ENCODE peak calls at places on chromosomes 5 and 9, in four cellular contexts. One of them, this sample, is unnamed.

GRCh38 chr5:91224459-91224858 is 158.7 kb downstream of the ARRDC3 start:
- DNase-seq in DND-41: no peak
- DNase-seq in endothelial cell of umbilical vein: no peak
- DNase-seq in upper lobe of right lung: no peak
- DNase-seq in this sample: no peak

GRCh38 chr5:61811052-61811451 is 479.0 kb downstream of the ZSWIM6 start:
- DNase-seq in DND-41: no peak
- DNase-seq in endothelial cell of umbilical vein: no peak
- DNase-seq in upper lobe of right lung: no peak
- DNase-seq in this sample: no peak

GRCh38 chr5:82858453-82859043 is 218.6 kb downstream of the TMEM167A start:
- DNase-seq in DND-41: no peak
- DNase-seq in endothelial cell of umbilical vein: no peak
- DNase-seq in upper lobe of right lung: no peak
- DNase-seq in this sample: no peak

GRCh38 chr5:35852084-35852734 is 4.5 kb upstream of the IL7R start:
- DNase-seq in DND-41: peak
- DNase-seq in endothelial cell of umbilical vein: no peak
- DNase-seq in upper lobe of right lung: no peak
- DNase-seq in this sample: no peak

GRCh38 chr9:124771867-124772621 is 933 bp upstream of the NR6A1 start:
- DNase-seq in DND-41: peak
- DNase-seq in endothelial cell of umbilical vein: peak
- DNase-seq in upper lobe of right lung: peak
- DNase-seq in this sample: no peak

GRCh38 chr5:2260211-2260985 is 377.7 kb upstream of the IRX4 start:
- DNase-seq in DND-41: no peak
- DNase-seq in endothelial cell of umbilical vein: no peak
- DNase-seq in upper lobe of right lung: peak
- DNase-seq in this sample: no peak

GRCh38 chr9:37197158-37198033 is 77.0 kb downstream of the ZCCHC7 start:
- DNase-seq in DND-41: peak
- DNase-seq in endothelial cell of umbilical vein: peak
- DNase-seq in upper lobe of right lung: no peak
- DNase-seq in this sample: no peak

GRCh38 chr9:138014570-138014958 is 137.0 kb downstream of the CACNA1B start:
- DNase-seq in DND-41: no peak
- DNase-seq in endothelial cell of umbilical vein: no peak
- DNase-seq in upper lobe of right lung: no peak
- DNase-seq in this sample: no peak

GRCh38 chr5:73120222-73121108 is at the start of gene TMEM171:
- DNase-seq in DND-41: no peak
- DNase-seq in endothelial cell of umbilical vein: peak
- DNase-seq in upper lobe of right lung: peak
- DNase-seq in this sample: peak

GRCh38 chr9:9318959-9319505 is 1293.8 kb downstream of the PTPRD start:
- DNase-seq in DND-41: no peak
- DNase-seq in endothelial cell of umbilical vein: no peak
- DNase-seq in upper lobe of right lung: no peak
- DNase-seq in this sample: no peak

GRCh38 chr5:65800775-65801174 is 78.8 kb downstream of the NLN start:
- DNase-seq in DND-41: no peak
- DNase-seq in endothelial cell of umbilical vein: no peak
- DNase-seq in upper lobe of right lung: no peak
- DNase-seq in this sample: no peak

GRCh38 chr5:95526871-95527270 is 27.9 kb downstream of the SKIC3 start:
- DNase-seq in DND-41: no peak
- DNase-seq in endothelial cell of umbilical vein: no peak
- DNase-seq in upper lobe of right lung: no peak
- DNase-seq in this sample: no peak

GRCh38 chr9:93033541-93033940 is 25.0 kb upstream of the SUSD3 start:
- DNase-seq in DND-41: no peak
- DNase-seq in endothelial cell of umbilical vein: no peak
- DNase-seq in upper lobe of right lung: no peak
- DNase-seq in this sample: no peak

GRCh38 chr5:58064799-58065198 is 395.1 kb downstream of the PLK2 start:
- DNase-seq in DND-41: no peak
- DNase-seq in endothelial cell of umbilical vein: no peak
- DNase-seq in upper lobe of right lung: no peak
- DNase-seq in this sample: no peak

GRCh38 chr5:58066076-58066475 is 393.8 kb downstream of the PLK2 start:
- DNase-seq in DND-41: no peak
- DNase-seq in endothelial cell of umbilical vein: no peak
- DNase-seq in upper lobe of right lung: no peak
- DNase-seq in this sample: no peak

GRCh38 chr5:58057324-58057723 is 402.6 kb downstream of the PLK2 start:
- DNase-seq in DND-41: no peak
- DNase-seq in endothelial cell of umbilical vein: no peak
- DNase-seq in upper lobe of right lung: no peak
- DNase-seq in this sample: no peak

GRCh38 chr5:58056546-58056945 is 403.3 kb downstream of the PLK2 start:
- DNase-seq in DND-41: no peak
- DNase-seq in endothelial cell of umbilical vein: peak
- DNase-seq in upper lobe of right lung: no peak
- DNase-seq in this sample: no peak

GRCh38 chr5:58060971-58061370 is 398.9 kb downstream of the PLK2 start:
- DNase-seq in DND-41: no peak
- DNase-seq in endothelial cell of umbilical vein: no peak
- DNase-seq in upper lobe of right lung: no peak
- DNase-seq in this sample: no peak
- H3K27ac ChIP-seq in DND-41: no peak
- H3K27ac ChIP-seq in endothelial cell of umbilical vein: no peak
- H3K27ac ChIP-seq in upper lobe of right lung: no peak
- H3K27ac ChIP-seq in this sample: no peak

DNA sequence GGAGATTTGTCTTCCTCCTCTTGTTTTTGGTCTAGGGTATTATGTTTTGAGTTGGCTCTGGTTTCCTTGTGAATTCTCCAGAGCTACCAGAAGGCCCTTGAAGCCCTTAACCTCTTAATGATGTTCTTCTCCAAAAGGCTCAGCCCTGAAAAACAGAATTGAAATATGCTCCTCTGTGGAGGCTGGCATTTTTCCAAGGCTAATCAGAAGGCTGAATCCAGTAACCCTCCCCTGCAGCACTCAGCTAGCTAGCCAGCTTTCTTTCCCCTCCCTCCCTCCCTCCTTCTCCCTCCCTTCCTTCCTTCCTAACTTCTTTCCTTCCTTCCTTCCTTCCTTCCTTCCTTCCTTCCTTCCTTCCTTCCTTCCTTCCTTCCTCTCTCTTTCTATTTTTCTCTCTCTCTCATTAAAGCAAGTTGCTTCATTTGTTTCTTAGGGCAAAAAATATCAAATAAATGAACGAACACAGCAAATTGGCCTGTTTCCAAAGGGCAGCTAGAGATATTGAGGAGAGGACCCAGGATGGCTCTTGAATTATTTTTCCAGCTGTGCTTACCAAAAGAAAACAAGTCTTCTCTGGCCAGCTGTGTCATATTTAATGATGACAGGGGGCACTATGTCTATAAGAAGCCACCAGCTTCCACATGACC is 38.7 kb downstream of the JAKMIP2 start:
- DNase-seq in DND-41: no peak
- DNase-seq in endothelial cell of umbilical vein: no peak
- DNase-seq in upper lobe of right lung: no peak
- DNase-seq in this sample: no peak
- H3K27ac ChIP-seq in DND-41: no peak
- H3K27ac ChIP-seq in endothelial cell of umbilical vein: no peak
- H3K27ac ChIP-seq in upper lobe of right lung: no peak
- H3K27ac ChIP-seq in this sample: no peak

DNA sequence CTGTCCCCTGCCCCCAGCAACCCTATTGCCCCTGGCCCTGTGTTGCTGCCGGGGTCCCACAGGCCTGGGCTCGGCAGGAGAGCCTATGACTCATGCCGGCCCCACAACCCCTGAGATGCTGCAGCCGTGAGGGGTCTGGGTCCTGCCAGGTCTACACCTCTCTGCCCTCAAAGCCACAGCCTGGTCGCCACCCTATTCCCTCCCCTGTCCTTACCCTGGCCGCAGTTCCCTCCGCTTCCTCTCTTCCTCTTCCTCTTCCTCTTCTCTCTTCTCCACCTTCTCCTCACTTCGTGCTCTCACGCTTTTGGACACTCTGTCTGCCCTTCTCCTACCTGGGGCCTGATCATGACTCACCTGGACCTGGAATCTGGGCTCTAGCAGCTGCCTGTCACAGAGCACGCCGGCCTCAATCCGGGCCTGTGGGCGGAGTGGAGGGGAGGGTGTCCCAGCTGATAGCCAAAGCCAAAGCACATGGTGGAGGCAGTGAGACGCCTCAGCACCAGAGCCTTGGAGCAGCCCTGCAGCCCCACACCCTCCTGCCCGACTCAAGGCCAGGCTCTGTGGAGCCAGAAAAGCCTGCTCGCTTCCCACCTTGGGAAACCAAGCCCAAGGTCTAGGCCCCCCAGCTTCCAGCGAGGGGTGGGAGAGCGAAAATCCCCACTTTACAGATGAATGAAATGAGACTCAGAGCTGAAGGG is 26.8 kb upstream of the CSF1R start:
- DNase-seq in DND-41: no peak
- DNase-seq in endothelial cell of umbilical vein: no peak
- DNase-seq in upper lobe of right lung: peak
- DNase-seq in this sample: no peak
- H3K27ac ChIP-seq in DND-41: no peak
- H3K27ac ChIP-seq in endothelial cell of umbilical vein: no peak
- H3K27ac ChIP-seq in upper lobe of right lung: peak
- H3K27ac ChIP-seq in this sample: no peak

DNA sequence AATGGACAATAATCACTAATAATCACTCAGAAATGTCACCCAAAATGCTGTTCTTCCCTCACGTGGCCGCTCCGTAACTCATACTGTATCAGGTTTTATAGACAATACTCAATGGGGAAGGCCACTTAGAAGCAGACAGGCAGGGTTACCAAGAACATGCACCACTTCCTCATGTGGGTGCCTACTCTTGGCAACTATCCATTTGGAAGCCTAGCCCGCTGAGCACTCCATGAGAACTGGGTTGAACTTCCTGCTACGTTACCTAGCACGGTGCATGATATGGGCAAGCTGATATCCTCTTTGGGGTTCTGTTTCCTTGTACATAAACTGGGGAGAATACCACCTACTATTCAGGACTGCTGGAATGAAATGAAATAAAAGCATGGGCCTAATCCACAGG is 14.3 kb downstream of the DAP start:
- DNase-seq in DND-41: no peak
- DNase-seq in endothelial cell of umbilical vein: no peak
- DNase-seq in upper lobe of right lung: no peak
- DNase-seq in this sample: no peak
- H3K27ac ChIP-seq in DND-41: no peak
- H3K27ac ChIP-seq in endothelial cell of umbilical vein: no peak
- H3K27ac ChIP-seq in upper lobe of right lung: no peak
- H3K27ac ChIP-seq in this sample: no peak

DNA sequence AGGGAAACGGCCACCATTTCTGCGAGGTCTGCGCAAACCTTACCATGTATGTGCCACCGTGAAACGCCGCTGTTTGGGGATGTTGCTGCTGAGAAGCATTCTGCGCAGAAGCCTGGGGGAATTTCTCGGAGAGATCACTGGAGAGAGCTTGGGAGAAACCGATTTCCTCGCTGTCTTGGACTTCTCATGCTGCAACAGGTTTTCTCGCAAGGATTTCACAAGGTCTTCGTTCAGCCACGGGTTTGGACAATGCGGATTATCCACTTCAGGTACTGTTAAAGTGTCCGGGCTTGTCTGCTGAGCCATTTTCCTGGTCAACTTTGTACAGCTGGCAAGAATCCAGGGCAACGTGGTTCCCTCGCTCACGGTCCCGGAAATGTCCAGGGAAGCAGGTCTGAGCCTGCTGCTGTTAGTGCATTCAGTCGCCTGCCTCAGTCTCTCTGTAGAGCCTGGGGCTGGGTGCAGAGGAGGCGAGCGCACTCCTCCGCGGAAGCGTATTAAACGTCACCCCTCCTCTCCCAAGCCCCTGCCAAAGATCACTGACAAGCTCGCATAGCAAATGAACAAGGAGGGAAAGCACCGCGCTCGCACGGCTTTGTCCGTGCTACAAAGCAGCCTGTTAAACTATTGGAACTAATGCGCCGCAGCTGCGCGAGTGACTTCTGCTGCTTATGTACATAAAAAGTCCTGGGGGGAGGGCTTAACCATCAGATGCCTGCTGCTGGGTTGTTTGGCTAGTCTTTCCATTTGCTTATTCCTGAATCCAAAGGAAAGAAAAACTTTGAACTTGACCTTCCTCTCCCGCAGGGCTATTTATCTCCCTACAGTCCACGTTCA is 125.1 kb downstream of the PDE4D start:
- DNase-seq in DND-41: no peak
- DNase-seq in endothelial cell of umbilical vein: peak
- DNase-seq in upper lobe of right lung: peak
- DNase-seq in this sample: no peak
- H3K27ac ChIP-seq in DND-41: no peak
- H3K27ac ChIP-seq in endothelial cell of umbilical vein: peak
- H3K27ac ChIP-seq in upper lobe of right lung: peak
- H3K27ac ChIP-seq in this sample: no peak

GRCh38 chr5:25991639-25992038 is 1046.7 kb downstream of the CDH9 start:
- DNase-seq in DND-41: no peak
- DNase-seq in endothelial cell of umbilical vein: no peak
- DNase-seq in upper lobe of right lung: no peak
- DNase-seq in this sample: no peak

GRCh38 chr5:25995209-25995608 is 1043.2 kb downstream of the CDH9 start:
- DNase-seq in DND-41: no peak
- DNase-seq in endothelial cell of umbilical vein: no peak
- DNase-seq in upper lobe of right lung: no peak
- DNase-seq in this sample: no peak

DNA sequence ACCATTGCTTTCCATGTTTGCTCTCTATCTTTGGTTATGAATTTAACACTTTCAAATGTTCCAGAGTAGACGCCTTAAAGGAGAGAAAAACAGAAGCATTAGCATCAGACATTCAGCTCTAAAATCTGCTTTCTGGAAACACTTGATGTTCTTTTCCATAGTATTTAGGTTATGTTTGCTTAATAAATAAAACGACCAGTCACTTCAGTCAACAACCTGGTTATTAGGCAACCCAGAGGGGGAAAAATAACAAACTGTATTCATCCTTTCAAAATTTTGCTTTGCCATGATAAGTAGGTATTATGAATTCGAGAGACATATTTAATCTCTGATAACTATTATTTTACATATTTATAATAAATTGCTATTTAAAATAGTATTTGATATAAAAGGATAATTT is 1044.7 kb downstream of the CDH9 start:
- DNase-seq in DND-41: no peak
- DNase-seq in endothelial cell of umbilical vein: no peak
- DNase-seq in upper lobe of right lung: no peak
- DNase-seq in this sample: no peak
- H3K27ac ChIP-seq in DND-41: no peak
- H3K27ac ChIP-seq in endothelial cell of umbilical vein: no peak
- H3K27ac ChIP-seq in upper lobe of right lung: no peak
- H3K27ac ChIP-seq in this sample: no peak

DNA sequence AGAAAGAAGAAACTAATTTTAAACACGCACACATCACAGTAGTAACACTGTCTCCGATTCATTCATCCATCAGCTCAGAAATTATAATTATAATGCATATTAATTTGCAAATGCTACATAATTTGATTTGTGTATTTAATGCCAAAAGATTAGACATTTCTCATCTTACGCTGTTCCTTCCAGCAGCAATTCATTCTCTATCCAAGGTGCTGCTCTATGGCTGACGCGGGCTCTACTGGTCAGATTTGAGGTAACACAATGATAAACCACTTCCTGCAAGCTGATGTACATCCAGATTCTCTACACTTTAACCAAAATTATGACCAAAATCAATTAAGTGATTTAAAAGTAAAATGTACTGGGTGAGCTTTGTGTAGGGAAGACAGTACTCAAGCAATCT is 77.9 kb upstream of the ICE1 start:
- DNase-seq in DND-41: no peak
- DNase-seq in endothelial cell of umbilical vein: no peak
- DNase-seq in upper lobe of right lung: no peak
- DNase-seq in this sample: no peak
- H3K27ac ChIP-seq in DND-41: no peak
- H3K27ac ChIP-seq in endothelial cell of umbilical vein: no peak
- H3K27ac ChIP-seq in upper lobe of right lung: no peak
- H3K27ac ChIP-seq in this sample: no peak

This sample was measured in CD8-positive, alpha-beta memory T cell.